ENCODE peak calls at places on chromosomes 2 and 18, in four cellular contexts. O is K562, I is WTC11, Y is H1. S is an unnamed sample.

GRCh38 chr2:114128255-114128654 is 238.4 kb downstream of the ACTR3 start:
- DNase-seq in Y (no peak), O (no peak), I (no peak), S (no peak)

GRCh38 chr2:62939735-62940491 is 110.7 kb upstream of the OTX1 start:
- DNase-seq in O (no peak), Y (no peak), I (no peak), S (no peak)

GRCh38 chr2:78676921-78677696 is 348.4 kb upstream of the REG3G start:
- DNase-seq in O (peak), I (peak), Y (no peak), S (no peak)

GRCh38 chr18:35303610-35304009 is 13.6 kb upstream of the ZSCAN30 start:
- DNase-seq in O (no peak), Y (no peak), I (no peak), S (no peak)

GRCh38 chr18:44988821-44989587 is 308.3 kb downstream of the SETBP1 start:
- DNase-seq in I (no peak), O (no peak), Y (no peak), S (no peak)

GRCh38 chr18:66511810-66512209 is 92.1 kb downstream of the CDH19 start:
- DNase-seq in I (no peak), Y (no peak), O (no peak), S (no peak)

GRCh38 chr2:24855022-24855622 is 61.9 kb downstream of the CENPO start:
- DNase-seq in O (no peak), Y (no peak), I (no peak), S (no peak)

GRCh38 chr2:159028776-159029175 is 60.3 kb downstream of the TANC1 start:
- DNase-seq in Y (no peak), I (no peak), O (no peak), S (no peak)

GRCh38 chr2:241808701-241809382 is at the start of gene NEU4:
- DNase-seq in O (no peak), Y (peak), I (no peak), S (peak)

DNA sequence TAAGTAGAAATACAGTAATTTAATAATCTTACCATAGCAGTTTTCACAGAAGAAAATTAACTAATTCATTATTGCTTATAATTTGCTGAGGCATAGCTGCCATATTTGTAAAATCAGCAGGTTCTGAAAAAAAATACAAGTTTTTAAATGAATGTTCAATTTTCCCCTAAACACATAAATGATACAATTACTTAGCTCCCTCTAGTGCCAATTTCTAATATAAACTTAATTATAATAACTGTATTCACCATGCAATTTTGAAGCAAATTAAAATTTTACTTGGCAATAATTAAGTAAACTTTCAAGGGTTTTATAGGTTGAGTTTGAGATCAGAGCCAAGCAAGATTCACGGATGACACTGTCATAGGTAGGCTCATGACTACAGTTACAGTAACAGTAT is 1321.6 kb upstream of the ACVR2A start:
- DNase-seq in Y (no peak), O (no peak), I (no peak), S (no peak)
- TF ChIP-seq TEAD4 in Y (no peak), O (no peak), I (no peak), S (no peak)

GRCh38 chr2:151878655-151879563 is 50.7 kb upstream of the ARL5A start:
- DNase-seq in O (peak), Y (no peak), I (no peak), S (no peak)
- TF ChIP-seq TEAD4 in O (no peak), Y (no peak), I (no peak), S (no peak)

DNA sequence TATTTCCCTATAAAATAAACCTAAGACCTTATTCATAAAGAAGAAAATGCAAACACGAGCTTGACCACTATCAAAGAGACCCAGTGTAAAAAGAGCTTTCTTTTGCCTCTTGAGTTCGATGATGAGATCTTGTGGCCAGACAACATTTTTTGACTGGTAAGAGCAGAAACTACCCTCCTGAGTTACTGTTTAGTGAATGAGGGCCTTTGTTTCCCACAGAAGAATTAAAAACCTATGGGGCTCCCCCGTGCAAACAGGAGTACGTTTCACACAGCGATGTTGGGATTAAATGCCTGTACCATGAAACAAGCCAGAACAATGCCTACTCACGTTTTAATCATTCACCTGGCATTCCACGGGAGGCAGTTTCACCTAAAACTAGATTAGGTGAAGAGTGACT is 36.0 kb downstream of the MYCN start:
- DNase-seq in O (no peak), Y (no peak), I (no peak), S (no peak)
- TF ChIP-seq TEAD4 in O (no peak), Y (no peak), I (no peak), S (no peak)

DNA sequence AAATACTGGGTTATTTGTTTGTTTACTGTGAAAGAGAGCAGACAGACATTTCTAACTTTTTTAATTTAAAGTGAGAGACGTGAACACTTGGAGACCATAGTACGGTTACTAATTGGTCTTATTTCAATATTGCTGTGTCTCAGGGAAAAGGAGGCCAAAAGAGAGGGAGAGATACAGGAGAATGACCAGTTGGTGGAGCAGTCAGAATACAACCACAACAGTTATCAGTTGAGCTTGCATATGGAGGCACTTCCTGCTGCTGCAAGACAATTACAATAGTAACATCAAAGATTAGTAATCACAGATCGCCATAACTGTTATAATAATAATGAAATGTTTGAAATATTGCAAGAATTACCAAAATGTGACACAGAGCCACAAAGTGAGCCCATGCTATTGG is 58.2 kb downstream of the TWSG1 start:
- DNase-seq in I (no peak), O (peak), Y (no peak), S (no peak)
- TF ChIP-seq TEAD4 in I (no peak), O (no peak), Y (no peak), S (no peak)

DNA sequence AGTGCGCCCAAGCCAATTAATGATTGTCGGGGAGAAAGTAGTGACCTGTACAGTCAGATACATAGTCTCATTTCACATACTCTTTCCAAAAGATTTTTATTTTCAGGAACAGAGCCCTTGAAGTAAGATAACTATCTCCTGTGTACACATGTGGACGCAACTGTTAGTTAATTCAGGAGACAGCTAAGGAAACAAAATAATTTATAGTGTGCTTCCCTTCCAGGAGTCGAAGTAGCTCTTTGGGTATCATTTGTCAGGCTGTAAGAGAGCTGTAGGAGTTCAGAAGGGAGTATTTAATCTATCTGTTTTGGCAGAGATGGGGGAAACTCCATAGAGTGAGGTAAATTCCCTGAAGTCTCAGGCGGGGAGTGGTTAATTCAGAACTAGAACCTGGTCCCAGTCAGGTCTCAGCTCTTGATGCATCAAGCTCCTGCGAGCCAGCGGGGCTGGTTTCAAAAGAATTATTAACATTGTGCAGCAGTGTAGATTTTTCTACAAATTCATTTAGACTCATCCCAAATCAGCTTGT is 63.0 kb downstream of the MAPK4 start:
- DNase-seq in O (no peak), I (no peak), Y (no peak), S (no peak)
- TF ChIP-seq TEAD4 in O (no peak), I (no peak), Y (no peak), S (no peak)

DNA sequence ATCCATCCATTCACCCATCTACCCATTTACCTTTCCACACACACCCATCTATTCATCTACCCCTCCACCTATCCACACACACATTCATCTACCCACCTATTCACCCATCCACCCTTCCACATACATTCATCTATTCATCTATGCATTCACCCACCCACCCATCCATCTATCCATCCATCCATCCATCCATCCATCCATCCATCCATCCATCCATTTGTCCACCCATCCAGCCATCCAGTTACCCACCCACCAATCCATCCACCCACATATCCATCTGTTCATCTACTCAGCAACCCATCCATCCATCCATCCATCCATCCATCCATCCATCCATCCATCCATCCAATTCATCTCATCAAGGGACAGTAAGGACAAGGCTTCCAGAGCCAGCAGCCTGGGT is 74.0 kb downstream of the INHBB start:
- DNase-seq in Y (no peak), I (no peak), O (no peak), S (no peak)
- TF ChIP-seq TEAD4 in Y (no peak), I (no peak), O (no peak), S (no peak)

S was measured in SK-N-SH.